ENCODE peak calls at places on chromosome 13, in four cellular contexts. O, D, W and Q are unnamed samples.

GRCh38 chr13:50485979-50486935 is 357.2 kb downstream of the DLEU7 start:
- DNase-seq in O (no peak), W (peak), D (no peak), Q (no peak)

GRCh38 chr13:98482476-98483444 is 94.1 kb downstream of the STK24 start:
- DNase-seq in O (no peak), W (peak), D (peak), Q (peak)

GRCh38 chr13:98741741-98742435 is 10.6 kb downstream of the SLC15A1 start:
- DNase-seq in W (no peak), D (no peak), O (no peak), Q (no peak)

GRCh38 chr13:45416521-45417125 is 1.6 kb downstream of the SLC25A30 start:
- DNase-seq in W (no peak), D (no peak), O (no peak), Q (peak)

GRCh38 chr13:46668906-46669525 is 116.0 kb downstream of the LRCH1 start:
- DNase-seq in O (no peak), D (no peak), W (no peak), Q (no peak)

GRCh38 chr13:49711218-49711863 is 20.1 kb upstream of the EBPL start:
- DNase-seq in W (no peak), O (no peak), D (no peak), Q (no peak)

GRCh38 chr13:105608132-105608531 is 927.3 kb downstream of the EFNB2 start:
- DNase-seq in D (no peak), O (no peak), W (no peak), Q (no peak)

GRCh38 chr13:36357231-36357630 is 11.0 kb upstream of the SPART start:
- DNase-seq in D (no peak), W (no peak), O (no peak), Q (no peak)

GRCh38 chr13:78382481-78382880 is 220.9 kb downstream of the POU4F1 start:
- DNase-seq in O (no peak), W (no peak), D (no peak), Q (no peak)